ENCODE peak calls at places on chromosomes 3 and 15, in seven cellular contexts. One of them, this sample, is unnamed.

GRCh38 chr15:57510647-57511046 is 81.1 kb upstream of the MYZAP start:
- DNase-seq in kidney: no peak
- DNase-seq in GM12865: no peak
- DNase-seq in NB4: no peak
- DNase-seq in astrocyte of the spinal cord: peak
- DNase-seq in GM10248: no peak
- DNase-seq in epithelial cell of esophagus: no peak
- DNase-seq in this sample: no peak

GRCh38 chr3:159762238-159762637 is 226.4 kb upstream of the IL12A start:
- DNase-seq in kidney: no peak
- DNase-seq in GM12865: no peak
- DNase-seq in NB4: no peak
- DNase-seq in astrocyte of the spinal cord: no peak
- DNase-seq in GM10248: no peak
- DNase-seq in epithelial cell of esophagus: peak
- DNase-seq in this sample: no peak

GRCh38 chr3:157182879-157183278 is 22.9 kb upstream of the CCNL1 start:
- DNase-seq in kidney: no peak
- DNase-seq in GM12865: no peak
- DNase-seq in NB4: peak
- DNase-seq in astrocyte of the spinal cord: no peak
- DNase-seq in GM10248: no peak
- DNase-seq in epithelial cell of esophagus: no peak
- DNase-seq in this sample: no peak

GRCh38 chr3:16461463-16462245 is 51.8 kb downstream of the RFTN1 start:
- DNase-seq in kidney: no peak
- DNase-seq in GM12865: no peak
- DNase-seq in NB4: no peak
- DNase-seq in astrocyte of the spinal cord: no peak
- DNase-seq in GM10248: no peak
- DNase-seq in epithelial cell of esophagus: no peak
- DNase-seq in this sample: no peak

GRCh38 chr15:63826513-63826912 is 7.2 kb downstream of the HERC1 start:
- DNase-seq in kidney: no peak
- DNase-seq in GM12865: peak
- DNase-seq in NB4: peak
- DNase-seq in astrocyte of the spinal cord: peak
- DNase-seq in GM10248: no peak
- DNase-seq in epithelial cell of esophagus: peak
- DNase-seq in this sample: no peak

GRCh38 chr15:70243686-70244540 is 146.2 kb upstream of the TLE3 start:
- DNase-seq in kidney: no peak
- DNase-seq in GM12865: no peak
- DNase-seq in NB4: no peak
- DNase-seq in astrocyte of the spinal cord: no peak
- DNase-seq in GM10248: no peak
- DNase-seq in epithelial cell of esophagus: no peak
- DNase-seq in this sample: no peak

GRCh38 chr15:77909131-77909940 is 168.2 kb downstream of the TBC1D2B start:
- DNase-seq in kidney: no peak
- DNase-seq in GM12865: no peak
- DNase-seq in NB4: no peak
- DNase-seq in astrocyte of the spinal cord: no peak
- DNase-seq in GM10248: no peak
- DNase-seq in epithelial cell of esophagus: no peak
- DNase-seq in this sample: no peak

GRCh38 chr15:45117327-45118130 is 3.4 kb downstream of the DUOXA2 start:
- DNase-seq in kidney: peak
- DNase-seq in GM12865: no peak
- DNase-seq in NB4: no peak
- DNase-seq in astrocyte of the spinal cord: no peak
- DNase-seq in GM10248: no peak
- DNase-seq in epithelial cell of esophagus: no peak
- DNase-seq in this sample: no peak

GRCh38 chr3:140423146-140423545 is 254.7 kb upstream of the TRIM42 start:
- DNase-seq in kidney: no peak
- DNase-seq in GM12865: no peak
- DNase-seq in NB4: no peak
- DNase-seq in astrocyte of the spinal cord: no peak
- DNase-seq in GM10248: no peak
- DNase-seq in epithelial cell of esophagus: no peak
- DNase-seq in this sample: no peak

GRCh38 chr15:88450125-88450798 is 16.9 kb downstream of the MRPL46 start:
- DNase-seq in kidney: no peak
- DNase-seq in GM12865: peak
- DNase-seq in NB4: peak
- DNase-seq in astrocyte of the spinal cord: peak
- DNase-seq in GM10248: peak
- DNase-seq in epithelial cell of esophagus: peak
- DNase-seq in this sample: peak

GRCh38 chr3:122091602-122092006 is 36.4 kb downstream of the CD86 start:
- DNase-seq in kidney: no peak
- DNase-seq in GM12865: peak
- DNase-seq in NB4: peak
- DNase-seq in astrocyte of the spinal cord: no peak
- DNase-seq in GM10248: no peak
- DNase-seq in epithelial cell of esophagus: no peak
- DNase-seq in this sample: no peak

GRCh38 chr15:86317379-86317745 is 237.7 kb downstream of the AGBL1 start:
- DNase-seq in kidney: no peak
- DNase-seq in GM12865: no peak
- DNase-seq in NB4: no peak
- DNase-seq in astrocyte of the spinal cord: no peak
- DNase-seq in GM10248: no peak
- DNase-seq in epithelial cell of esophagus: peak
- DNase-seq in this sample: no peak

GRCh38 chr3:171192176-171192854 is 165.8 kb upstream of the SLC2A2 start:
- DNase-seq in kidney: no peak
- DNase-seq in GM12865: no peak
- DNase-seq in NB4: no peak
- DNase-seq in astrocyte of the spinal cord: peak
- DNase-seq in GM10248: no peak
- DNase-seq in epithelial cell of esophagus: peak
- DNase-seq in this sample: no peak

GRCh38 chr3:48301814-48302194 is 31.7 kb downstream of the SPINK8 start:
- DNase-seq in kidney: no peak
- DNase-seq in GM12865: peak
- DNase-seq in NB4: peak
- DNase-seq in astrocyte of the spinal cord: no peak
- DNase-seq in GM10248: no peak
- DNase-seq in epithelial cell of esophagus: peak
- DNase-seq in this sample: no peak

GRCh38 chr3:138398791-138399575 is 35.4 kb upstream of the ESYT3 start:
- DNase-seq in kidney: no peak
- DNase-seq in GM12865: no peak
- DNase-seq in NB4: no peak
- DNase-seq in astrocyte of the spinal cord: no peak
- DNase-seq in GM10248: no peak
- DNase-seq in epithelial cell of esophagus: no peak
- DNase-seq in this sample: no peak

GRCh38 chr3:145952541-145952940 is 208.4 kb downstream of the PLOD2 start:
- DNase-seq in kidney: no peak
- DNase-seq in GM12865: no peak
- DNase-seq in NB4: no peak
- DNase-seq in astrocyte of the spinal cord: peak
- DNase-seq in GM10248: no peak
- DNase-seq in epithelial cell of esophagus: peak
- DNase-seq in this sample: no peak

GRCh38 chr15:53133255-53133654 is 343.1 kb upstream of the ONECUT1 start:
- DNase-seq in kidney: no peak
- DNase-seq in GM12865: no peak
- DNase-seq in NB4: peak
- DNase-seq in astrocyte of the spinal cord: no peak
- DNase-seq in GM10248: no peak
- DNase-seq in epithelial cell of esophagus: peak
- DNase-seq in this sample: no peak

GRCh38 chr3:150751781-150752263 is 11.1 kb downstream of the SIAH2 start:
- DNase-seq in kidney: no peak
- DNase-seq in GM12865: no peak
- DNase-seq in NB4: no peak
- DNase-seq in astrocyte of the spinal cord: no peak
- DNase-seq in GM10248: no peak
- DNase-seq in epithelial cell of esophagus: peak
- DNase-seq in this sample: no peak

GRCh38 chr3:14455571-14456317 is 53.3 kb downstream of the SLC6A6 start:
- DNase-seq in kidney: peak
- DNase-seq in GM12865: no peak
- DNase-seq in NB4: no peak
- DNase-seq in astrocyte of the spinal cord: no peak
- DNase-seq in GM10248: no peak
- DNase-seq in epithelial cell of esophagus: no peak
- DNase-seq in this sample: no peak

GRCh38 chr3:160038862-160039562 is 50.4 kb downstream of the IL12A start:
- DNase-seq in kidney: peak
- DNase-seq in GM12865: no peak
- DNase-seq in NB4: peak
- DNase-seq in astrocyte of the spinal cord: no peak
- DNase-seq in GM10248: peak
- DNase-seq in epithelial cell of esophagus: peak
- DNase-seq in this sample: peak

GRCh38 chr3:126212629-126213375 is 32.4 kb upstream of the ALDH1L1 start:
- DNase-seq in kidney: peak
- DNase-seq in GM12865: no peak
- DNase-seq in NB4: peak
- DNase-seq in astrocyte of the spinal cord: peak
- DNase-seq in GM10248: no peak
- DNase-seq in epithelial cell of esophagus: peak
- DNase-seq in this sample: peak

GRCh38 chr15:66719471-66719870 is 17.4 kb downstream of the SMAD6 start:
- DNase-seq in kidney: peak
- DNase-seq in GM12865: no peak
- DNase-seq in NB4: no peak
- DNase-seq in astrocyte of the spinal cord: no peak
- DNase-seq in GM10248: no peak
- DNase-seq in epithelial cell of esophagus: no peak
- DNase-seq in this sample: no peak

GRCh38 chr3:103083848-103084631 is 649.2 kb downstream of the ZPLD1 start:
- DNase-seq in kidney: no peak
- DNase-seq in GM12865: no peak
- DNase-seq in NB4: no peak
- DNase-seq in astrocyte of the spinal cord: no peak
- DNase-seq in GM10248: no peak
- DNase-seq in epithelial cell of esophagus: no peak
- DNase-seq in this sample: no peak

GRCh38 chr15:84731774-84732173 is 15.8 kb upstream of the SEC11A start:
- DNase-seq in kidney: no peak
- DNase-seq in GM12865: no peak
- DNase-seq in NB4: no peak
- DNase-seq in astrocyte of the spinal cord: peak
- DNase-seq in GM10248: no peak
- DNase-seq in epithelial cell of esophagus: no peak
- DNase-seq in this sample: no peak

GRCh38 chr3:89165636-89166312 is 58.4 kb downstream of the EPHA3 start:
- DNase-seq in kidney: no peak
- DNase-seq in GM12865: no peak
- DNase-seq in NB4: no peak
- DNase-seq in astrocyte of the spinal cord: no peak
- DNase-seq in GM10248: no peak
- DNase-seq in epithelial cell of esophagus: no peak
- DNase-seq in this sample: no peak

GRCh38 chr15:27019687-27020086 is 48.7 kb downstream of the GABRG3 start:
- DNase-seq in kidney: no peak
- DNase-seq in GM12865: no peak
- DNase-seq in NB4: no peak
- DNase-seq in astrocyte of the spinal cord: no peak
- DNase-seq in GM10248: no peak
- DNase-seq in epithelial cell of esophagus: no peak
- DNase-seq in this sample: no peak

GRCh38 chr15:27017168-27017809 is 46.3 kb downstream of the GABRG3 start:
- DNase-seq in kidney: no peak
- DNase-seq in GM12865: peak
- DNase-seq in NB4: peak
- DNase-seq in astrocyte of the spinal cord: peak
- DNase-seq in GM10248: no peak
- DNase-seq in epithelial cell of esophagus: peak
- DNase-seq in this sample: peak
- TF ChIP-seq CTCF in kidney: peak
- TF ChIP-seq CTCF in GM12865: peak
- TF ChIP-seq CTCF in NB4: peak
- TF ChIP-seq CTCF in astrocyte of the spinal cord: peak
- TF ChIP-seq CTCF in GM10248: peak
- TF ChIP-seq CTCF in epithelial cell of esophagus: peak
- TF ChIP-seq CTCF in this sample: no peak

DNA sequence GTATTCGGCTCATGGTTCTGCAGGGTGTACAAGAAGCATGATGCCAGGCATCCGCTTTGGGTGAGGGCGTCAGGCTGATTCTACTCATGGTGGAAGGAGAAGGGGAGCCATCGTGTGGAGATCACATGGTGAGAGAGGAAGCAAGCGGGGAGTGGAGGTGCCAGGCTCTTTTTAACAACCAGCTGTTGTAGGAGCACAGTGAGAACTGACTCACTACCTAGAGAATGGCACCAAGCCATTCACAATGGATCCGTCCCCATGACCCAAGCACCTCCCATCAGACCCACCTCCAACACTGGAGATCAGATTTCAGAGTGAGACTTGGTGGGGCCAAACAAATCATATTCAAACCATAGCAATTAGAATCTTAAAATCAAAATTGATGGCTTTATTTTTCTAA is 259.8 kb upstream of the CTDSPL start:
- DNase-seq in kidney: no peak
- DNase-seq in GM12865: no peak
- DNase-seq in NB4: no peak
- DNase-seq in astrocyte of the spinal cord: no peak
- DNase-seq in GM10248: no peak
- DNase-seq in epithelial cell of esophagus: no peak
- DNase-seq in this sample: no peak
- TF ChIP-seq CTCF in kidney: no peak
- TF ChIP-seq CTCF in GM12865: no peak
- TF ChIP-seq CTCF in NB4: no peak
- TF ChIP-seq CTCF in astrocyte of the spinal cord: no peak
- TF ChIP-seq CTCF in GM10248: no peak
- TF ChIP-seq CTCF in epithelial cell of esophagus: no peak
- TF ChIP-seq CTCF in this sample: no peak

DNA sequence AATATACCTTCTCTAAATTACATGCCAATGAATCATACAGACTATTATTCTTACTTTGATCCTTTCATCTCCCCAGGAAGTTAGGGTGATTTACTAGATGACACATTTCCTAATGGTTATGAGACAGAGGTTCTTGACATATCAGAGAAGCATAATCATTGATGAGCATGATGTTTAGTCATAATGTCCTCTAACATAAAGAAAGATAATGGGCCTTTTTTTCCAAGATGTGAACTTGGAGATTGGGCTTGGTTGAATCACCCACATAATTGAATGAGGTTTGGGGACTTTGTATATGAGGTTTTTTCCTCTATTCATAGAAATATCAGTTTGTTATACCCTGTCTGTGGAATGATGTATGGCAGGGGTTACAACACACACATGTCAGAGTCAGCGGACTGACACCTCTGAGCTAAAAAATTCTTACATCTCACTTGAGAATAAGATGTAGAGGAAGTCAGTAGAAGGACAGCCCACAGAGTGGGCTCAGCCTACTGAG is 69.7 kb upstream of the DCBLD2 start:
- DNase-seq in kidney: no peak
- DNase-seq in GM12865: no peak
- DNase-seq in NB4: no peak
- DNase-seq in astrocyte of the spinal cord: peak
- DNase-seq in GM10248: no peak
- DNase-seq in epithelial cell of esophagus: peak
- DNase-seq in this sample: no peak
- TF ChIP-seq CTCF in kidney: no peak
- TF ChIP-seq CTCF in GM12865: no peak
- TF ChIP-seq CTCF in NB4: no peak
- TF ChIP-seq CTCF in astrocyte of the spinal cord: no peak
- TF ChIP-seq CTCF in GM10248: no peak
- TF ChIP-seq CTCF in epithelial cell of esophagus: no peak
- TF ChIP-seq CTCF in this sample: no peak

GRCh38 chr3:128112406-128112968 is 11.1 kb downstream of the RUVBL1 start:
- DNase-seq in kidney: no peak
- DNase-seq in GM12865: peak
- DNase-seq in NB4: no peak
- DNase-seq in astrocyte of the spinal cord: peak
- DNase-seq in GM10248: no peak
- DNase-seq in epithelial cell of esophagus: peak
- DNase-seq in this sample: no peak
- TF ChIP-seq CTCF in kidney: no peak
- TF ChIP-seq CTCF in GM12865: no peak
- TF ChIP-seq CTCF in NB4: no peak
- TF ChIP-seq CTCF in astrocyte of the spinal cord: no peak
- TF ChIP-seq CTCF in GM10248: no peak
- TF ChIP-seq CTCF in epithelial cell of esophagus: no peak
- TF ChIP-seq CTCF in this sample: no peak